ENCODE peak calls at places on chromosomes 7 and 10, in nine cellular contexts. R is sigmoid colon, Q is neural progenitor cell, F is pancreas, K is IMR-90, E is brain microvascular endothelial cell, G is aorta, X is cardiac muscle cell, V is substantia nigra. H is an unnamed sample.

GRCh38 chr10:132914732-132915131 is 27.6 kb downstream of the CFAP46 start:
- DNase-seq in G (no peak), F (no peak), X (no peak), V (no peak), R (peak), K (no peak), E (no peak), Q (no peak), H (no peak)

GRCh38 chr10:25023278-25023677 is 6.9 kb downstream of the THNSL1 start:
- DNase-seq in E (peak), K (no peak), X (peak), Q (no peak), V (no peak), R (no peak), F (no peak), G (no peak), H (no peak)

GRCh38 chr7:24368161-24368560 is 84.2 kb downstream of the NPY start:
- DNase-seq in V (no peak), F (no peak), R (no peak), X (no peak), E (no peak), Q (no peak), K (no peak), G (no peak), H (no peak)

GRCh38 chr7:122304996-122305421 is 459 bp upstream of the FEZF1 start:
- DNase-seq in E (no peak), V (no peak), X (no peak), Q (peak), K (no peak), G (no peak), R (no peak), F (no peak), H (no peak)

GRCh38 chr7:94450044-94450697 is 55.5 kb downstream of the COL1A2 start:
- DNase-seq in R (no peak), F (no peak), V (no peak), E (no peak), Q (no peak), G (no peak), K (no peak), X (no peak), H (no peak)

GRCh38 chr10:73798927-73799563 is 12.4 kb downstream of the NDST2 start:
- DNase-seq in R (peak), X (no peak), V (no peak), F (no peak), Q (no peak), K (no peak), E (no peak), G (peak), H (no peak)

GRCh38 chr7:133978502-133979295 is 148.4 kb upstream of the LRGUK start:
- DNase-seq in X (no peak), V (no peak), F (no peak), Q (peak), G (no peak), R (no peak), K (no peak), E (no peak), H (no peak)

GRCh38 chr10:43693602-43694001 is 44.9 kb upstream of the ZNF32 start:
- DNase-seq in R (no peak), Q (no peak), G (no peak), K (peak), E (peak), F (no peak), V (no peak), X (peak), H (no peak)

GRCh38 chr7:124152859-124153692 is 120.2 kb upstream of the TMEM229A start:
- DNase-seq in X (peak), V (peak), F (no peak), G (no peak), E (peak), K (peak), Q (peak), R (no peak), H (no peak)

GRCh38 chr7:16880469-16881034 is 1.2 kb downstream of the AGR3 start:
- DNase-seq in G (no peak), R (no peak), V (no peak), Q (no peak), X (no peak), F (no peak), K (no peak), E (no peak), H (no peak)

GRCh38 chr10:63385254-63385653 is 80.5 kb downstream of the JMJD1C start:
- DNase-seq in V (no peak), X (no peak), F (no peak), K (no peak), Q (no peak), G (no peak), R (no peak), E (no peak), H (no peak)

GRCh38 chr10:109668703-109669102 is 254.6 kb downstream of the XPNPEP1 start:
- DNase-seq in X (no peak), K (no peak), F (no peak), G (no peak), V (no peak), Q (no peak), R (no peak), E (no peak), H (no peak)

GRCh38 chr10:109668137-109668536 is 255.2 kb downstream of the XPNPEP1 start:
- DNase-seq in R (no peak), G (no peak), X (no peak), V (no peak), Q (no peak), F (no peak), E (no peak), K (no peak), H (no peak)

GRCh38 chr10:109663122-109663521 is 260.2 kb downstream of the XPNPEP1 start:
- DNase-seq in Q (no peak), V (no peak), F (no peak), X (no peak), R (no peak), K (no peak), G (no peak), E (no peak), H (no peak)

GRCh38 chr10:109664554-109664953 is 258.8 kb downstream of the XPNPEP1 start:
- DNase-seq in V (no peak), K (no peak), Q (no peak), G (no peak), F (no peak), X (no peak), R (no peak), E (no peak), H (no peak)

GRCh38 chr10:109665321-109665720 is 258.0 kb downstream of the XPNPEP1 start:
- DNase-seq in G (no peak), E (no peak), V (no peak), X (no peak), Q (no peak), R (no peak), K (no peak), F (no peak), H (no peak)
- H3K27ac ChIP-seq in G (no peak), E (no peak), V (no peak), X (no peak), Q (no peak), R (no peak), K (no peak), F (no peak), H (no peak)

GRCh38 chr7:23167691-23168090 is 14.2 kb upstream of the NUP42 start:
- DNase-seq in K (no peak), R (no peak), F (no peak), G (no peak), Q (no peak), E (no peak), V (no peak), X (no peak), H (no peak)
- H3K27ac ChIP-seq in K (no peak), R (no peak), F (no peak), G (no peak), Q (no peak), E (no peak), V (no peak), X (no peak), H (no peak)

GRCh38 chr10:61899045-61899444 is 2.5 kb upstream of the ARID5B start:
- DNase-seq in Q (no peak), V (no peak), K (peak), X (peak), G (no peak), R (no peak), F (no peak), E (peak), H (no peak)

GRCh38 chr10:61897671-61898434 is 3.6 kb upstream of the ARID5B start:
- DNase-seq in Q (peak), G (peak), X (peak), K (peak), E (peak), F (peak), V (peak), R (peak), H (no peak)

GRCh38 chr10:61895898-61896605 is 5.4 kb upstream of the ARID5B start:
- DNase-seq in Q (no peak), K (no peak), X (no peak), R (no peak), F (no peak), G (no peak), E (no peak), V (no peak), H (no peak)

GRCh38 chr10:61898435-61898778 is 3.1 kb upstream of the ARID5B start:
- DNase-seq in E (no peak), R (no peak), G (no peak), F (no peak), Q (no peak), K (no peak), X (no peak), V (no peak), H (no peak)

GRCh38 chr10:61896854-61897661 is 4.4 kb upstream of the ARID5B start:
- DNase-seq in E (peak), X (peak), K (peak), G (peak), V (peak), F (peak), R (peak), Q (peak), H (no peak)
- H3K27ac ChIP-seq in E (no peak), X (no peak), K (peak), G (peak), V (peak), F (peak), R (peak), Q (no peak), H (no peak)

GRCh38 chr7:20395494-20395893 is 64.8 kb downstream of the ITGB8 start:
- DNase-seq in K (no peak), F (no peak), V (no peak), X (no peak), E (no peak), G (no peak), R (no peak), Q (no peak), H (no peak)

GRCh38 chr7:20399516-20399915 is 68.8 kb downstream of the ITGB8 start:
- DNase-seq in E (no peak), K (peak), X (no peak), F (no peak), V (no peak), G (no peak), Q (no peak), R (no peak), H (no peak)

GRCh38 chr7:20393021-20394015 is 62.6 kb downstream of the ITGB8 start:
- DNase-seq in G (no peak), V (no peak), Q (no peak), K (no peak), F (peak), E (no peak), X (no peak), R (no peak), H (no peak)

DNA sequence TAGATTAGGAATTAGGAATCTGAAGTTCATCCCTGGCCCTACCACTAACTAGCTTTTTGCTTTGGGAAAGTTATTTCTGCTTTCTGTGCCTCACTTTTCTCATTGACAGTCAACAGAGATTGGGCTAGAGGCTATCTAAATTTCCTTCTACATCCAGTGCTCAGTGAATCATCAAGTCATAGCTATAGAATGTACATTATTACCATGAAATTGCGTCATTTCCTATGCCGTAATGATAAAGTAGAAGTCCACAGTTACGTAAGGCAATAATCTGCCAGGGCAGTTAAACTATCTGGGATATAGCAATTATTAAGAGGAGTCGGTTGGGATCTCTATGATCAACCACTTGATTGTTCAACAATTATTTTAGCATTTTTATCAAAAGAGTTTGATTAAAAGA is 64.4 kb downstream of the ITGB8 start:
- DNase-seq in E (no peak), G (no peak), R (no peak), V (no peak), X (peak), F (no peak), K (peak), Q (no peak), H (no peak)
- H3K27ac ChIP-seq in E (no peak), G (no peak), R (no peak), V (no peak), X (no peak), F (no peak), K (no peak), Q (no peak), H (no peak)

GRCh38 chr10:114495303-114495702 is 91.0 kb upstream of the AFAP1L2 start:
- DNase-seq in X (no peak), G (no peak), K (no peak), E (no peak), F (no peak), R (no peak), V (no peak), Q (no peak), H (no peak)
- H3K27ac ChIP-seq in X (no peak), G (no peak), K (no peak), E (no peak), F (no peak), R (no peak), V (no peak), Q (no peak), H (no peak)

GRCh38 chr10:85790155-85790789 is 576.3 kb downstream of the GRID1 start:
- DNase-seq in K (no peak), G (no peak), V (no peak), E (no peak), Q (no peak), F (no peak), X (no peak), R (no peak), H (no peak)
- H3K27ac ChIP-seq in K (no peak), G (no peak), V (no peak), E (no peak), Q (no peak), F (no peak), X (no peak), R (no peak), H (no peak)

DNA sequence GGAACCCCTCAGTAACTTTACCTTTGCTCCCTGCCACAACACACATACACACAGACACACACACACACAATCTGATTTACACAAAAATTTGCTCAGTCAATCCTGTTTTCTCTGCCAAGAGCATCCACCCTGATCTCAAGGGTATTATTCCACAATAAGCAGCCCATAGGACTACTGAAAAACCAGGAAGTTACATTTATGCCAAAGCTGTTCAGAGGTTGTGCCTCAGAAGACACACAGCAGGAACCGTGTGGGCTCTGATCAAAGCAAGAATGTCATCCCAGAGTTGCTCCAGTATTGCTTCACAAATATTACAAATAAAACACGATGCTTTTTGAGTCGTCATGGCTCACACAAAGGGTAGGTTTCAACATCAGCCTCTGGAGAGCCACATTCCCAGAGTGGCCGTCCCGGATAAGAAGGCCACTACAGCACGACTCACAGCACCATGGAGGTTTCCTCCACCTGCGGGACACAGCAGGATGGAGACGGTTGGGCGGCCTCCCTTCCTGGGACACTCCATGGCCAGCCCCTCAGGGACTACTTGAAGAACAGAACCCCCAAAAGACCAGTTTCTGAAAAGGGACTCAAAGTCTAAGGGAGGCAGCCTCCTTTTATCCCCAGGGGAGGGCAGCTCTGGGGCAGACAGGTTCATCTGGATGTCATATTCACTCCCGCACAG is 1.6 kb downstream of the AIFM2 start:
- DNase-seq in Q (no peak), X (peak), F (no peak), R (peak), V (no peak), G (peak), K (peak), E (peak), H (no peak)
- H3K27ac ChIP-seq in Q (no peak), X (no peak), F (no peak), R (peak), V (no peak), G (peak), K (peak), E (no peak), H (no peak)

GRCh38 chr7:107931740-107932515 is 40.9 kb downstream of the DLD start:
- DNase-seq in R (no peak), F (no peak), E (no peak), G (no peak), V (no peak), X (peak), Q (peak), K (no peak), H (no peak)
- H3K27ac ChIP-seq in R (peak), F (no peak), E (no peak), G (no peak), V (no peak), X (no peak), Q (peak), K (no peak), H (no peak)